ENCODE peak calls at places on chromosome 3, in six cellular contexts. One of them, this sample, is unnamed.

GRCh38 chr3:128864351-128864811 is 15.0 kb upstream of the ACAD9 start:
- DNase-seq in endothelial cell of umbilical vein: no peak
- DNase-seq in K562: no peak
- DNase-seq in A549: no peak
- DNase-seq in HepG2: no peak
- DNase-seq in GM12878: no peak
- DNase-seq in this sample: no peak

GRCh38 chr3:31880020-31880419 is 101.0 kb downstream of the OSBPL10 start:
- DNase-seq in HepG2: peak
- DNase-seq in GM12878: no peak
- DNase-seq in K562: no peak
- DNase-seq in A549: no peak
- DNase-seq in endothelial cell of umbilical vein: no peak
- DNase-seq in this sample: peak

GRCh38 chr3:146163584-146163983 is 2.6 kb upstream of the PLOD2 start:
- DNase-seq in GM12878: no peak
- DNase-seq in HepG2: no peak
- DNase-seq in K562: no peak
- DNase-seq in endothelial cell of umbilical vein: peak
- DNase-seq in A549: peak
- DNase-seq in this sample: no peak

GRCh38 chr3:52087728-52088127 is 31.4 kb upstream of the DUSP7 start:
- DNase-seq in K562: no peak
- DNase-seq in HepG2: no peak
- DNase-seq in A549: no peak
- DNase-seq in endothelial cell of umbilical vein: no peak
- DNase-seq in GM12878: no peak
- DNase-seq in this sample: peak

GRCh38 chr3:72270072-72270611 is 485.2 kb upstream of the PROK2 start:
- DNase-seq in endothelial cell of umbilical vein: peak
- DNase-seq in A549: peak
- DNase-seq in HepG2: peak
- DNase-seq in GM12878: no peak
- DNase-seq in K562: peak
- DNase-seq in this sample: peak

GRCh38 chr3:188010478-188010877 is 143.5 kb upstream of the LPP start:
- DNase-seq in HepG2: no peak
- DNase-seq in endothelial cell of umbilical vein: no peak
- DNase-seq in GM12878: no peak
- DNase-seq in K562: no peak
- DNase-seq in A549: no peak
- DNase-seq in this sample: no peak

GRCh38 chr3:24088782-24089181 is 143.7 kb downstream of the NR1D2 start:
- DNase-seq in HepG2: peak
- DNase-seq in K562: peak
- DNase-seq in endothelial cell of umbilical vein: no peak
- DNase-seq in A549: peak
- DNase-seq in GM12878: no peak
- DNase-seq in this sample: peak

GRCh38 chr3:123431007-123431657 is 17.8 kb downstream of the ADCY5 start:
- DNase-seq in HepG2: no peak
- DNase-seq in K562: no peak
- DNase-seq in GM12878: no peak
- DNase-seq in A549: no peak
- DNase-seq in endothelial cell of umbilical vein: no peak
- DNase-seq in this sample: no peak

GRCh38 chr3:42509111-42509510 is 6.7 kb downstream of the VIPR1 start:
- DNase-seq in K562: no peak
- DNase-seq in A549: no peak
- DNase-seq in endothelial cell of umbilical vein: no peak
- DNase-seq in HepG2: no peak
- DNase-seq in GM12878: no peak
- DNase-seq in this sample: no peak

GRCh38 chr3:73848173-73848751 is 223.5 kb upstream of the PDZRN3 start:
- DNase-seq in K562: no peak
- DNase-seq in GM12878: no peak
- DNase-seq in A549: no peak
- DNase-seq in endothelial cell of umbilical vein: no peak
- DNase-seq in HepG2: peak
- DNase-seq in this sample: peak

GRCh38 chr3:129343643-129344360 is 65.1 kb downstream of the HMCES start:
- DNase-seq in A549: peak
- DNase-seq in endothelial cell of umbilical vein: no peak
- DNase-seq in K562: peak
- DNase-seq in GM12878: no peak
- DNase-seq in HepG2: no peak
- DNase-seq in this sample: peak

GRCh38 chr3:10334042-10334441 is 13.1 kb upstream of the SEC13 start:
- DNase-seq in HepG2: no peak
- DNase-seq in K562: no peak
- DNase-seq in endothelial cell of umbilical vein: no peak
- DNase-seq in GM12878: no peak
- DNase-seq in A549: no peak
- DNase-seq in this sample: no peak

GRCh38 chr3:124882749-124883148 is 4.4 kb downstream of the ITGB5 start:
- DNase-seq in K562: no peak
- DNase-seq in endothelial cell of umbilical vein: no peak
- DNase-seq in GM12878: no peak
- DNase-seq in A549: no peak
- DNase-seq in HepG2: no peak
- DNase-seq in this sample: no peak

GRCh38 chr3:59367150-59367549 is 317.3 kb upstream of the CFAP20DC start:
- DNase-seq in HepG2: no peak
- DNase-seq in GM12878: no peak
- DNase-seq in endothelial cell of umbilical vein: no peak
- DNase-seq in A549: no peak
- DNase-seq in K562: no peak
- DNase-seq in this sample: no peak

GRCh38 chr3:115248274-115248673 is 101.2 kb upstream of the ZBTB20 start:
- DNase-seq in K562: no peak
- DNase-seq in GM12878: no peak
- DNase-seq in A549: no peak
- DNase-seq in endothelial cell of umbilical vein: peak
- DNase-seq in HepG2: no peak
- DNase-seq in this sample: no peak
- TF ChIP-seq CTCF in K562: no peak
- TF ChIP-seq CTCF in GM12878: no peak
- TF ChIP-seq CTCF in A549: no peak
- TF ChIP-seq CTCF in endothelial cell of umbilical vein: no peak
- TF ChIP-seq CTCF in HepG2: no peak
- TF ChIP-seq CTCF in this sample: no peak

DNA sequence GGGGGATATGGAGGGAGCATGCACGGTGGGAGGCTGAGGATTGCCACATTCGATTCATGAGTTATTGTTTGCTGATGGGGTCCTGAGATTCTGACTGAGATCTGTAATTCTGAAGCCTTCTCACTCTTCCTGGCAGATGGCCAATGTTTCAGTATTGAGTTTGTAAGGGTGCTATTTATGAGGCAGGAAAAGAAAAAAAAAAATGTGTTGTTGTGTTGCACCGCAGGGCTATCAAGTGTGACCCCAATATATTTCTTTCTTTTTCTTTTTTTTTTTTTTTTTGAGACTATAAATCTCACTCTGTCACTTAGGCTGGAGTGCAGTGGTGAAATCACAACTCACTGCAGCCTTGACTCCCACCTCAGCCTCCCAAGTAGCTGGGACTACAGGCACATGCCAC is 3.2 kb upstream of the SENP2 start:
- DNase-seq in GM12878: peak
- DNase-seq in A549: no peak
- DNase-seq in endothelial cell of umbilical vein: no peak
- DNase-seq in HepG2: no peak
- DNase-seq in K562: no peak
- DNase-seq in this sample: no peak
- TF ChIP-seq MYC in GM12878: no peak
- TF ChIP-seq MYC in A549: no peak
- TF ChIP-seq MYC in endothelial cell of umbilical vein: no peak
- TF ChIP-seq MYC in HepG2: no peak
- TF ChIP-seq MYC in K562: no peak
- TF ChIP-seq MYC in this sample: no peak

DNA sequence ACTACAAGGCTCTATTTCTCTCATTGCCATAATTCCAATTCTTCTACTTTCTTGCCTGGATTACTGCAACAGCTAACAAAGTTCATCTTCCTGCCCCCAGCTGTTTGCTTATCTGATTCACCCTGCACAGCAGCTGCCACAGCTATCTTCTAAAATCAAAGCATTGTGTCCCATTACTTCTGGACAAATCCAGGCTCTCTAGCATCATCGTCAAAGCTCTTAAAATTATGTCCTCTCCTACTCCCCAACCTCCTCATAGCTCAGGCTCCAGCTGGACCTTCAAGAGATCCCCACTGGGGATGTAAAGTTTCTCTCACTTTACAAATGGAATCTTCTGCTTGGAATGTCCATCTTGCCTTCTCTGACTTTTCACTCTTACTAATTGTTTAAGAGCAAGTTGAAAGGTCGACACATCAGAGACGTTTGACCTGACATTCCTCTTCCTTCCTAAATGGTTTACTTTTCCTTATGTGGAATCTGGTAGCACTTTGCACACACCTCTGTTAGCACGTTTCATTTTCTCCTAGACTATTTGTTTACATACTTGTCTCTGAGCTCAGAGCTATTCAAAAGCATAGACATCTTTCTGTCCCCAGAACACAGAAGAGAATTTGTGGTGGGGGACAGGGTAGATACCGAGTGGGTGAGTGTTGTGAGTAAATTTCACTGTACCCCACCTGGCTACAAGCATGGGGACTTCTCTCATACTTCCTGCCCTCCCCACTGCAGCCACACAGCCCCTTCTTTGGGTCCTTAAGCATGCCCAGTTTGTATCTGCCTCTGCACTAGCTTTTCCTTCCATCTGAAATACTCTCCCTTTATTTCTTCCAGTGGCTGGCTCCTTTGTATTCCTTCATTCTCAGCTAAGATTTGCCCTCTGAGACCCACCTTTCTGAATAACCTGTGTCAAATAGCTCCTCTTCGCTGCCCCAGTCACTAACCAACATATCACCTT is 77.9 kb downstream of the SERPINI1 start:
- DNase-seq in K562: no peak
- DNase-seq in HepG2: peak
- DNase-seq in endothelial cell of umbilical vein: no peak
- DNase-seq in GM12878: no peak
- DNase-seq in A549: no peak
- DNase-seq in this sample: no peak
- TF ChIP-seq MAX in K562: no peak
- TF ChIP-seq MAX in HepG2: no peak
- TF ChIP-seq MAX in endothelial cell of umbilical vein: no peak
- TF ChIP-seq MAX in GM12878: no peak
- TF ChIP-seq MAX in A549: no peak
- TF ChIP-seq MAX in this sample: no peak

GRCh38 chr3:44915702-44916438 is 41.5 kb downstream of the TGM4 start:
- DNase-seq in HepG2: peak
- DNase-seq in A549: no peak
- DNase-seq in endothelial cell of umbilical vein: no peak
- DNase-seq in GM12878: no peak
- DNase-seq in K562: peak
- DNase-seq in this sample: peak
- TF ChIP-seq CTCF in HepG2: no peak
- TF ChIP-seq CTCF in A549: no peak
- TF ChIP-seq CTCF in endothelial cell of umbilical vein: no peak
- TF ChIP-seq CTCF in GM12878: no peak
- TF ChIP-seq CTCF in K562: peak
- TF ChIP-seq CTCF in this sample: peak